ENCODE peak calls at places on chromosome 5, in six cellular contexts. One of them, this sample, is unnamed.

GRCh38 chr5:177553671-177554429 is 513 bp downstream of the FAM193B start:
- DNase-seq in uterus: peak; percentile 51
- DNase-seq in thyroid gland: peak; percentile 30
- DNase-seq in cardiac muscle cell: peak; percentile 12
- DNase-seq in hepatocyte: peak; percentile 50
- DNase-seq in tibial nerve: no peak
- DNase-seq in this sample: peak; percentile 47

GRCh38 chr5:126443374-126443851 is 20.2 kb downstream of the GRAMD2B start:
- DNase-seq in tibial nerve: no peak
- DNase-seq in uterus: no peak
- DNase-seq in hepatocyte: no peak
- DNase-seq in thyroid gland: no peak
- DNase-seq in cardiac muscle cell: no peak
- DNase-seq in this sample: no peak

GRCh38 chr5:177455036-177455660 is 8.5 kb downstream of the PRR7 start:
- DNase-seq in cardiac muscle cell: peak; percentile 68
- DNase-seq in tibial nerve: no peak
- DNase-seq in uterus: peak; percentile 80
- DNase-seq in hepatocyte: peak; percentile 94
- DNase-seq in thyroid gland: peak; percentile 87
- DNase-seq in this sample: peak; percentile 83

GRCh38 chr5:9924614-9925013 is 294.5 kb upstream of the TAS2R1 start:
- DNase-seq in uterus: no peak
- DNase-seq in hepatocyte: no peak
- DNase-seq in tibial nerve: no peak
- DNase-seq in cardiac muscle cell: peak; percentile 97
- DNase-seq in thyroid gland: no peak
- DNase-seq in this sample: no peak

GRCh38 chr5:154610321-154611154 is 132.5 kb upstream of the HAND1 start:
- DNase-seq in cardiac muscle cell: peak; percentile 83
- DNase-seq in uterus: peak; percentile 24
- DNase-seq in thyroid gland: peak; percentile 77
- DNase-seq in hepatocyte: peak; percentile 90
- DNase-seq in tibial nerve: peak; percentile 53
- DNase-seq in this sample: peak; percentile 81

GRCh38 chr5:1297243-1297642 is 2.4 kb upstream of the TERT start:
- DNase-seq in thyroid gland: no peak
- DNase-seq in uterus: no peak
- DNase-seq in cardiac muscle cell: no peak
- DNase-seq in hepatocyte: no peak
- DNase-seq in tibial nerve: no peak
- DNase-seq in this sample: no peak

GRCh38 chr5:172999974-173000373 is 16.4 kb downstream of the ATP6V0E1 start:
- DNase-seq in hepatocyte: no peak
- DNase-seq in uterus: no peak
- DNase-seq in cardiac muscle cell: no peak
- DNase-seq in thyroid gland: no peak
- DNase-seq in tibial nerve: no peak
- DNase-seq in this sample: no peak

GRCh38 chr5:115686692-115687054 is 60.8 kb upstream of the TMED7 start:
- DNase-seq in hepatocyte: no peak
- DNase-seq in thyroid gland: no peak
- DNase-seq in cardiac muscle cell: no peak
- DNase-seq in tibial nerve: no peak
- DNase-seq in uterus: no peak
- DNase-seq in this sample: no peak

GRCh38 chr5:138461343-138462125 is 3.7 kb upstream of the EGR1 start:
- DNase-seq in uterus: no peak
- DNase-seq in cardiac muscle cell: peak; percentile 88
- DNase-seq in thyroid gland: no peak
- DNase-seq in hepatocyte: peak; percentile 42
- DNase-seq in tibial nerve: no peak
- DNase-seq in this sample: peak; percentile 36

GRCh38 chr5:109852371-109853160 is 162.8 kb downstream of the MAN2A1 start:
- DNase-seq in uterus: no peak
- DNase-seq in thyroid gland: peak; percentile 89
- DNase-seq in cardiac muscle cell: peak; percentile 11
- DNase-seq in hepatocyte: no peak
- DNase-seq in tibial nerve: no peak
- DNase-seq in this sample: no peak

GRCh38 chr5:132656774-132657355 is 1.1 kb upstream of the IL13 start:
- DNase-seq in thyroid gland: no peak
- DNase-seq in tibial nerve: no peak
- DNase-seq in hepatocyte: no peak
- DNase-seq in uterus: no peak
- DNase-seq in cardiac muscle cell: no peak
- DNase-seq in this sample: no peak

GRCh38 chr5:2894347-2895135 is 143.1 kb upstream of the IRX2 start:
- DNase-seq in tibial nerve: no peak
- DNase-seq in uterus: no peak
- DNase-seq in thyroid gland: no peak
- DNase-seq in cardiac muscle cell: no peak
- DNase-seq in hepatocyte: no peak
- DNase-seq in this sample: peak; percentile 17

GRCh38 chr5:132901036-132901435 is 27.6 kb downstream of the LEAP2 start:
- DNase-seq in thyroid gland: no peak
- DNase-seq in tibial nerve: no peak
- DNase-seq in hepatocyte: no peak
- DNase-seq in cardiac muscle cell: no peak
- DNase-seq in uterus: no peak
- DNase-seq in this sample: no peak

GRCh38 chr5:14472986-14473567 is 108.5 kb upstream of the OTULINL start:
- DNase-seq in uterus: no peak
- DNase-seq in hepatocyte: no peak
- DNase-seq in cardiac muscle cell: no peak
- DNase-seq in tibial nerve: no peak
- DNase-seq in thyroid gland: no peak
- DNase-seq in this sample: no peak

GRCh38 chr5:93572101-93572772 is 8.8 kb downstream of the NR2F1-AS1 start:
- DNase-seq in uterus: peak; percentile 26
- DNase-seq in tibial nerve: no peak
- DNase-seq in hepatocyte: no peak
- DNase-seq in cardiac muscle cell: peak; percentile 62
- DNase-seq in thyroid gland: no peak
- DNase-seq in this sample: no peak

GRCh38 chr5:133995341-133995740 is 9.4 kb downstream of the VDAC1 start:
- DNase-seq in thyroid gland: no peak
- DNase-seq in hepatocyte: peak; percentile 53
- DNase-seq in cardiac muscle cell: peak; percentile 11
- DNase-seq in tibial nerve: no peak
- DNase-seq in uterus: no peak
- DNase-seq in this sample: no peak
- H3K27ac ChIP-seq in thyroid gland: no peak overlapping the region
- H3K27ac ChIP-seq in hepatocyte: peak overlapping the region; percentile 79
- H3K27ac ChIP-seq in cardiac muscle cell: peak overlapping the region; percentile 65
- H3K27ac ChIP-seq in tibial nerve: peak overlapping the region; percentile 46
- H3K27ac ChIP-seq in uterus: no peak overlapping the region
- H3K27ac ChIP-seq in this sample: no peak overlapping the region

DNA sequence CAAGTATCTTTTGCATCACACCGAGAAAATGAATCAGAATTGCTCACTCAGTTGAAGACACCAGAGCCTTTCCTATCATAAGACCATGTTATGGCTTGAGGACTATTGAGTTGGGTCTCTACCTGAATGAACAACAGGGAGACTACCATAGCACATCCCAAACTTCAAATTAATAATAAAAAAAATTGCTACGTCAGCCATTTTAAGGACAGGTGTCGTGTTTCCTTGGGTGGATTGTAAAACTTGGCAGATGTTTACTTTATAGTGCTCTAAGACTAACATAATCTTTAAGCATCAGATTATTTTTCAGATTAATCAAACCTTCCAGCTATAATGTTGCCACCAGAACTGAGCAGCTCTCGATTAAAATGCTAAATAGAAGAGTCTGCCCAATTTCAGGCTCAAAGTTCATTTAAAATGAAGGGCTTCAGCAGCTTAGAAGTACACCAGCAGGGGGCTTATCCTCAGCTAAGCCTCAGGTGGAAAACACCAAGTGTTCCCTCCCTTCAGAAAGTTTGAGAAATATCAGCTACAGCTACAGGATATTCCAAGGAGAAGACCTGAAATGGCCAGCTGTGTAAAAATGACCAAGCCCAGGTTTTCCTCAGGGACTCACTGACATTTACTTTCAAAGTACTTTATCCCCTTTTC is 395.5 kb downstream of the DTWD2 start:
- DNase-seq in thyroid gland: no peak
- DNase-seq in hepatocyte: no peak
- DNase-seq in cardiac muscle cell: no peak
- DNase-seq in uterus: no peak
- DNase-seq in tibial nerve: no peak
- DNase-seq in this sample: no peak
- TF ChIP-seq CTCF in thyroid gland: no peak
- TF ChIP-seq CTCF in hepatocyte: no peak
- TF ChIP-seq CTCF in cardiac muscle cell: no peak
- TF ChIP-seq CTCF in uterus: no peak
- TF ChIP-seq CTCF in tibial nerve: no peak
- TF ChIP-seq CTCF in this sample: no peak

DNA sequence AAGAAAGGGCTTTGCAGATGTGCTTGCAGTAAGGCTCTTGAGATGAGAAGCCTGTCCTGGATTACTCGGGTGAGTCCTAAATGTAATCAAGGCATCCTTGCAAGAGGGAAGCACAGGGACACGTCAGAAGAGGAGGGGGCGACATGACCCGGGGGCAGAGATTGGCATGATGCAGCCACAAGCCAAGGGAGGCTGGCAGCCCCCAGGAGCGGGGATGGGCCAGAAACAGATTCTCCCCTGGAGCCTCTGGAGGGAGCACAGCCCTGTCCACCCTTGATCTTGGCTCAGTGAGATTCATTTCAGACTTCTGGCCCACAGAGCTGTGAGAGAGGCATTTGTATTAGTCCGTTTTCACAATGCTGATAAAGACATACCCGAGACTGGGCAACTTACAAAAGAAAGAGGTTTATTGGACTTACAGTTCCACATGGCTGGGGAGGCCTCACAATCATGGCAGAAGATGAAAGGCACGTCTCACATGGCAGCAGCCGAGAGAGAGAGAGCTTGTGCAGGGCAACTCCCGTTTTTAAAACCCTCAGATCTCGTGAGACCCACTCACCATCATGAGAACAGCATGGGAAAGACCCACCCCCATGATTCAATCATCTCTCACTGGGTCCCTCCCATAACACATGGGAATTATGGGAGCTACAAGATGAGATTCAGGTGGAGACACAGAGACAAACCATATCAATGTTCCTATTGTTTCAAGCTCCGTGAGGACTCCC is 76.1 kb downstream of the ADAMTS2 start:
- DNase-seq in cardiac muscle cell: peak; percentile 52
- DNase-seq in thyroid gland: no peak
- DNase-seq in uterus: peak; percentile 29
- DNase-seq in hepatocyte: no peak
- DNase-seq in tibial nerve: no peak
- DNase-seq in this sample: no peak
- H3K4me3 ChIP-seq in cardiac muscle cell: no peak overlapping the region
- H3K4me3 ChIP-seq in thyroid gland: no peak overlapping the region
- H3K4me3 ChIP-seq in uterus: no peak overlapping the region
- H3K4me3 ChIP-seq in hepatocyte: no peak overlapping the region
- H3K4me3 ChIP-seq in tibial nerve: no peak overlapping the region
- H3K4me3 ChIP-seq in this sample: no peak overlapping the region

GRCh38 chr5:19172926-19173425 is 815.0 kb downstream of the CDH18 start:
- DNase-seq in thyroid gland: no peak
- DNase-seq in uterus: no peak
- DNase-seq in cardiac muscle cell: no peak
- DNase-seq in tibial nerve: no peak
- DNase-seq in hepatocyte: no peak
- DNase-seq in this sample: no peak
- H3K27ac ChIP-seq in thyroid gland: no peak overlapping the region
- H3K27ac ChIP-seq in uterus: no peak overlapping the region
- H3K27ac ChIP-seq in cardiac muscle cell: no peak overlapping the region
- H3K27ac ChIP-seq in tibial nerve: no peak overlapping the region
- H3K27ac ChIP-seq in hepatocyte: no peak overlapping the region
- H3K27ac ChIP-seq in this sample: no peak overlapping the region

GRCh38 chr5:88724201-88724600 is 158.8 kb downstream of the MEF2C start:
- DNase-seq in uterus: no peak
- DNase-seq in hepatocyte: peak; percentile 20
- DNase-seq in tibial nerve: no peak
- DNase-seq in thyroid gland: no peak
- DNase-seq in cardiac muscle cell: peak; percentile 44
- DNase-seq in this sample: no peak
- TF ChIP-seq CTCF in uterus: no peak
- TF ChIP-seq CTCF in hepatocyte: peak; percentile 55
- TF ChIP-seq CTCF in tibial nerve: peak; percentile 17
- TF ChIP-seq CTCF in thyroid gland: no peak
- TF ChIP-seq CTCF in cardiac muscle cell: peak; percentile 33
- TF ChIP-seq CTCF in this sample: no peak

DNA sequence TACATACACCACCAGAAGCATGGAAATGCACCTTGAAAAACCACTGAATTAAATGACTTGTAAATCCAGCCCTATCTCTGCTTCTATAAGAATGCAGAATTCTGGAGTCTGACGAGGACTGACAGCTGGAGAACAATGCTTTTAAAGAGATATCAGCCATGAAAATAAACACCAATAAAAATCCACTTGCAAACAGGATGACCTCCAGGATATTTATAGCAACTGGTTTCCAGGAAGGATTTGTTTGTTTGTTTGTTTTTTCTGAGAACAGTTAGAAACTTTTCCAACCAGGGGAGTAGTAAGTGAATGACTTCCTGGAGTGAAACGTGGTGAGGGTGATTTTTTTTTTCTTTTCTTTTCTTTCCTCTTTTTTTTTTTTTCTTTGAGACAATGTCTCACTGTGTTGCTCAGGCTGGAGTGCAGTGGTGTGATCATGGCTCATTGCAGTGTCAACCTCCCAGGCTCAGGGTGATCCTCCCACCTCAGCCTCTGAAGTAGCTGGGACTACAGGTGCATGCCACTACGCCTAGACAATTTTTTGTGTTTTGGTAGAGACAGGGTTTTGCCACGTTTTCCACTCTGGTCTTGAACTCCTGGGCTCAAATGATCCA is 38.7 kb upstream of the SLC36A1 start:
- DNase-seq in thyroid gland: no peak
- DNase-seq in tibial nerve: no peak
- DNase-seq in hepatocyte: no peak
- DNase-seq in cardiac muscle cell: no peak
- DNase-seq in uterus: no peak
- DNase-seq in this sample: no peak
- H3K4me3 ChIP-seq in thyroid gland: no peak overlapping the region
- H3K4me3 ChIP-seq in tibial nerve: no peak overlapping the region
- H3K4me3 ChIP-seq in hepatocyte: no peak overlapping the region
- H3K4me3 ChIP-seq in cardiac muscle cell: no peak overlapping the region
- H3K4me3 ChIP-seq in uterus: no peak overlapping the region
- H3K4me3 ChIP-seq in this sample: no peak overlapping the region